ENCODE peak calls at places on chromosomes 3 and 15, in seven cellular contexts. H, N, F, S, B, J and I are unnamed samples.

GRCh38 chr3:15632212-15632580 is 30.7 kb downstream of the BTD start:
- DNase-seq in S (no peak), B (no peak), J (no peak), H (no peak), F (no peak), N (no peak), I (no peak)

GRCh38 chr3:29317659-29318173 is 36.8 kb downstream of the RBMS3 start:
- DNase-seq in H (no peak), S (no peak), F (no peak), B (no peak), J (no peak), N (no peak), I (no peak)

GRCh38 chr3:177770821-177771220 is 573.5 kb upstream of the TBL1XR1 start:
- DNase-seq in H (no peak), N (no peak), S (peak; percentile 41), B (peak; percentile 63), J (no peak), F (no peak), I (no peak)

GRCh38 chr15:89514596-89515406 is 18.4 kb upstream of the RHCG start:
- DNase-seq in J (no peak), B (no peak), N (no peak), F (no peak), S (no peak), H (no peak), I (no peak)

GRCh38 chr3:155963557-155963956 is 93.1 kb downstream of the GMPS start:
- DNase-seq in J (no peak), N (no peak), B (peak; percentile 37), F (no peak), H (no peak), S (peak; percentile 51), I (no peak)

GRCh38 chr3:53161820-53162671 is 1.0 kb downstream of the PRKCD start:
- DNase-seq in N (no peak), B (peak; percentile 65), J (no peak), F (peak; percentile 28), S (peak; percentile 20), H (peak; percentile 76), I (no peak)

GRCh38 chr15:65303687-65304392 is 637 bp upstream of the RNU5B-1 start:
- DNase-seq in B (peak; percentile 71), S (peak; percentile 43), N (peak; percentile 18), H (peak; percentile 73), J (peak; percentile 78), F (no peak), I (no peak)

GRCh38 chr3:177781686-177782161 is 584.4 kb upstream of the TBL1XR1 start:
- DNase-seq in N (peak; percentile 78), S (peak; percentile 79), B (peak; percentile 92), J (no peak), H (no peak), F (no peak), I (no peak)

GRCh38 chr15:81336568-81336967 is 12.6 kb upstream of the STARD5 start:
- DNase-seq in H (no peak), B (peak; percentile 41), S (peak; percentile 44), F (peak; percentile 49), J (no peak), N (no peak), I (peak; percentile 51)

GRCh38 chr15:72168131-72168825 is 29.3 kb downstream of the GRAMD2A start:
- DNase-seq in B (no peak), F (no peak), H (peak; percentile 58), J (no peak), S (peak; percentile 38), N (no peak), I (no peak)

GRCh38 chr15:82999905-83000671 is 11.4 kb downstream of the C15orf40 start:
- DNase-seq in N (no peak), B (peak; percentile 69), S (peak; percentile 69), J (no peak), H (no peak), F (peak; percentile 68), I (peak; percentile 58)

DNA sequence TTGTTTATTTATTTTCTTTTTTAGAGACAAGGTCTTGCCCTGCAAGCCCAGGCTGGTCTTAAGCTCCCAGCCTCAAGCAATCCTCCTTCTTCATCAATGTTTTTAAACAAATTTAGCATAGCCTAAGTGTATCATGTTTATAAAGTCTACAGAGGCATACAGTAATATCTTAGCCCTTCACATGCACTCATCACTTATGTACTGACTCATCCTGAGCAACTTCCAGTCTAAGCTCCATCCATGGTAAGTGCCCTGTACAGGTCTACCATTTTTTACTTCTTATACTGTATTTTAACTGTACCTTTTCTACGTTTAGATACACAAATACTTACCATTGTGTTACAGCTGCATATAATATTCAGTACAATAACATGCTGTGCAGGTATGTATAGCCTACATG is 860.0 kb downstream of the FHIT start:
- DNase-seq in B (no peak), J (no peak), H (no peak), F (no peak), S (peak; percentile 3), N (no peak), I (no peak)
- H3K4me3 ChIP-seq in B (no peak overlapping the region), J (no peak overlapping the region), H (no peak overlapping the region), F (no peak overlapping the region), S (no peak overlapping the region), N (no peak overlapping the region), I (no peak overlapping the region)

GRCh38 chr15:75436861-75437260 is 14.6 kb downstream of the SIN3A start:
- DNase-seq in F (no peak), B (no peak), J (no peak), N (no peak), H (no peak), S (no peak), I (no peak)
- H3K4me3 ChIP-seq in F (no peak overlapping the region), B (no peak overlapping the region), J (no peak overlapping the region), N (no peak overlapping the region), H (no peak overlapping the region), S (no peak overlapping the region), I (no peak overlapping the region)

GRCh38 chr15:31217067-31217466 is 109.6 kb upstream of the KLF13 start:
- DNase-seq in J (no peak), H (no peak), N (no peak), F (no peak), S (no peak), B (no peak), I (no peak)

GRCh38 chr15:31215490-31216209 is 111.0 kb upstream of the KLF13 start:
- DNase-seq in B (peak; percentile 89), J (peak; percentile 35), N (no peak), F (peak; percentile 72), H (peak; percentile 95), S (no peak), I (no peak)

GRCh38 chr15:31217566-31218270 is 108.9 kb upstream of the KLF13 start:
- DNase-seq in S (no peak), H (no peak), F (no peak), J (no peak), N (no peak), B (no peak), I (no peak)

GRCh38 chr15:31214864-31215489 is 111.7 kb upstream of the KLF13 start:
- DNase-seq in F (no peak), N (no peak), H (peak; percentile 92), S (no peak), J (no peak), B (peak; percentile 80), I (no peak)

GRCh38 chr15:31216210-31216911 is 110.3 kb upstream of the KLF13 start:
- DNase-seq in S (no peak), B (peak; percentile 57), J (peak; percentile 15), F (no peak), H (peak; percentile 98), N (no peak), I (no peak)
- H3K4me3 ChIP-seq in S (no peak overlapping the region), B (peak overlapping the region; percentile 65), J (peak overlapping the region; percentile 37), F (peak overlapping the region; percentile 35), H (peak overlapping the region; percentile 63), N (peak overlapping the region; percentile 10), I (peak overlapping the region; percentile 2)

DNA sequence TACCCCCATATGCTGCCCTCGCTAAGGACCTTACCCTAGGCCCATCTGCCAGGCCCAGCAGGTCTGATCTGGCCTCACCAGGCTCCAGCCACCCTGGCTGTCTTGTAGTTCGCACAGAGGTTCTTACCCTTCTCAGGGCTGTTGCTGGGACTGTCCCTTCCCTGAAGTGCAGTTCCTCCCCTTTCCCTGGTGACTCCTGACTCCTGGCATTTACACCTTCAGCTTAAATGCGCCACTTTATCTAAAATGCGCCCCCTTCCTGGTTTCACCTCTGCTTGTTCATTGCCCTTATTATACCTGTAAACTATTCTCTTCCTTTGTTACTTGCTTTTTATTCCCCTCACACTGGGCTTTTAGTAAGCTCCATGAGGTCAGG is 835 bp upstream of the TTLL3 start:
- DNase-seq in B (no peak), H (no peak), J (no peak), N (no peak), S (no peak), F (no peak), I (no peak)
- H3K4me3 ChIP-seq in B (peak overlapping the region; percentile 74), H (peak overlapping the region; percentile 75), J (no peak overlapping the region), N (peak overlapping the region; percentile 55), S (no peak overlapping the region), F (peak overlapping the region; percentile 76), I (peak overlapping the region; percentile 62)

DNA sequence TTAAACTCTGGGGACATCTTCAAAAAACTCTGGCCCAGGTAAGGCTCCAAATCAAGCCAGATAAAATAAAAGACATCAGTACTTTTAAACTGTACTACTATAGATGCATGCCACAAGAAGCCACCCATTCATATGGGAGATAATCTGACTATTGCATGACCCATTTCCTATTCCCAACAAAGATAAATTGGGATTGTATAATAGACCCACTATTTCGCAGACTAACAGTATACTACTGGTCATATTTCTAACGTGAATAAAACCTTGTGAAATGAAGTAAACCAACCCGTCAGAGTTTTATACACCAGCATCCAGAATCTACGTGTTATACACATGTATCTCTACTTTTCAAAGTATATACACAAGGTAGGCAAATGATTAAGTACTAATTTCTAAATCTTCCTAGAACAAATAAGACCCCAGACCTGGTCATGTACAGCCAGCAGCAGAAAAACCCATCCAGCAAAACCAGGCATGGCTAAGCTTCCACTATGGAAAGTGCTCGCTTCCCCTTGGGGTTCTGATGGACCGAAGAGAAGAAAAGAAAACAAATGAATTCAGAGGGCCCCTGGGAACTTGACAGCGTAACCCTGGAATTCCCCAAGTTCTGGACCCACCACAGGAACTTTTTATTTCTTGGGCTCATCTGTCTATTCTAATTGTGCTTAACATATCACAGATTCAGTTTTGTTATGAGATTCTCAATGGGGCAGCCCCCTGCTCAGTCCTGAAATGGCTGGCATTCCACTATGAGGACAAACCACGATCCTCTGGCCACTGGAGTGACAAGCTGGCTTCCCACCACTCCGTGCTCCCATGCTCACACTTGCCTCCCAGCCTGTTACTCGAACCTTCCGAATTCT is 69.1 kb downstream of the MB21D2 start:
- DNase-seq in S (peak; percentile 58), H (no peak), F (no peak), B (peak; percentile 57), J (no peak), N (no peak), I (no peak)
- H3K4me3 ChIP-seq in S (no peak overlapping the region), H (no peak overlapping the region), F (no peak overlapping the region), B (no peak overlapping the region), J (no peak overlapping the region), N (no peak overlapping the region), I (no peak overlapping the region)

GRCh38 chr3:114449271-114450007 is 155.6 kb downstream of the TIGIT start:
- DNase-seq in J (no peak), H (no peak), S (no peak), N (no peak), F (no peak), B (no peak), I (no peak)
- H3K4me3 ChIP-seq in J (no peak overlapping the region), H (no peak overlapping the region), S (no peak overlapping the region), N (no peak overlapping the region), F (no peak overlapping the region), B (no peak overlapping the region), I (no peak overlapping the region)